ENCODE peak calls at places on chromosome 1, in ten cellular contexts. S is uterus, V is MM.1S, J is transverse colon, O is sigmoid colon, I is adrenal gland, L is psoas muscle, P is A549, C is colonic mucosa, Y is suprapubic skin. N is an unnamed sample. For H3K4me1, the result is how much of the 10 kb centered on the place peaks cover.

GRCh38 chr1:29851666-29852065 is 615.3 kb downstream of the PTPRU start:
- DNase-seq in S (no peak), V (no peak), J (no peak), O (no peak), I (no peak), L (no peak), P (peak), C (no peak), Y (no peak), N (no peak)

GRCh38 chr1:150061632-150062101 is 5.9 kb upstream of the VPS45 start:
- DNase-seq in S (no peak), V (no peak), J (no peak), O (peak), I (peak), L (no peak), P (peak), C (no peak), Y (no peak), N (no peak)

GRCh38 chr1:86515597-86515996 is 31.3 kb upstream of the CLCA4 start:
- DNase-seq in S (no peak), V (peak), J (peak), O (no peak), I (no peak), L (no peak), P (peak), C (no peak), Y (no peak), N (no peak)

GRCh38 chr1:213603087-213603486 is 384.7 kb upstream of the PROX1 start:
- DNase-seq in S (no peak), V (no peak), J (no peak), O (no peak), I (no peak), L (no peak), P (no peak), C (no peak), Y (no peak), N (no peak)

GRCh38 chr1:14852301-14852700 is 253.8 kb downstream of the KAZN start:
- DNase-seq in S (no peak), V (no peak), J (no peak), O (no peak), I (no peak), L (no peak), P (no peak), C (no peak), Y (no peak), N (no peak)

GRCh38 chr1:234915923-234916675 is 212.5 kb downstream of the TOMM20 start:
- DNase-seq in S (peak), V (no peak), J (no peak), O (peak), I (no peak), L (peak), P (no peak), C (no peak), Y (peak), N (no peak)

GRCh38 chr1:29590583-29591555 is 354.5 kb downstream of the PTPRU start:
- DNase-seq in S (no peak), V (no peak), J (no peak), O (no peak), I (no peak), L (no peak), P (no peak), C (no peak), Y (no peak), N (no peak)

GRCh38 chr1:180177931-180178330 is 23.3 kb downstream of the QSOX1 start:
- DNase-seq in S (no peak), V (no peak), J (no peak), O (no peak), I (no peak), L (no peak), P (no peak), C (no peak), Y (peak), N (no peak)

GRCh38 chr1:213759359-213760181 is 228.2 kb upstream of the PROX1 start:
- DNase-seq in S (no peak), V (no peak), J (peak), O (no peak), I (no peak), L (no peak), P (no peak), C (peak), Y (no peak), N (no peak)

GRCh38 chr1:200693327-200693726 is 23.6 kb upstream of the DDX59 start:
- DNase-seq in S (no peak), V (no peak), J (no peak), O (no peak), I (no peak), L (no peak), P (peak), C (no peak), Y (no peak), N (no peak)

GRCh38 chr1:179251675-179252074 is 22.2 kb upstream of the ABL2 start:
- DNase-seq in S (no peak), V (no peak), J (no peak), O (no peak), I (no peak), L (no peak), P (peak), C (no peak), Y (no peak), N (no peak)

GRCh38 chr1:77996734-77997133 is 8.0 kb upstream of the DNAJB4 start:
- DNase-seq in S (no peak), V (no peak), J (no peak), O (no peak), I (no peak), L (no peak), P (no peak), C (no peak), Y (no peak), N (no peak)

GRCh38 chr1:30519201-30519763 is 204.1 kb downstream of the MATN1 start:
- DNase-seq in S (no peak), V (no peak), J (no peak), O (no peak), I (no peak), L (no peak), P (no peak), C (no peak), Y (no peak), N (no peak)

GRCh38 chr1:974293-974640 is 7.6 kb downstream of the PERM1 start:
- DNase-seq in S (no peak), V (no peak), J (no peak), O (no peak), I (no peak), L (no peak), P (no peak), C (no peak), Y (no peak), N (no peak)

GRCh38 chr1:66919828-66920227 is 4.8 kb downstream of the DNAI4 start:
- DNase-seq in S (no peak), V (no peak), J (peak), O (no peak), I (no peak), L (no peak), P (no peak), C (peak), Y (no peak), N (no peak)

GRCh38 chr1:185477638-185478216 is 160.7 kb upstream of the IVNS1ABP start:
- DNase-seq in S (no peak), V (no peak), J (peak), O (no peak), I (no peak), L (no peak), P (no peak), C (peak), Y (no peak), N (no peak)

GRCh38 chr1:18854331-18855025 is 5.0 kb downstream of the TAS1R2 start:
- DNase-seq in S (no peak), V (no peak), J (no peak), O (no peak), I (no peak), L (no peak), P (no peak), C (no peak), Y (no peak), N (no peak)

GRCh38 chr1:201066986-201067385 is 43.5 kb upstream of the KIF21B start:
- DNase-seq in S (no peak), V (no peak), J (no peak), O (no peak), I (no peak), L (no peak), P (no peak), C (no peak), Y (no peak), N (no peak)

GRCh38 chr1:230273141-230273710 is 152.9 kb downstream of the PGBD5 start:
- DNase-seq in S (peak), V (no peak), J (no peak), O (no peak), I (no peak), L (no peak), P (no peak), C (no peak), Y (peak), N (no peak)

GRCh38 chr1:88983791-88984552 is 8.5 kb downstream of the KYAT3 start:
- DNase-seq in S (no peak), V (peak), J (no peak), O (no peak), I (no peak), L (no peak), P (peak), C (no peak), Y (no peak), N (no peak)

GRCh38 chr1:116825400-116825734 is 71.1 kb downstream of the CD2 start:
- DNase-seq in S (peak), V (no peak), J (peak), O (no peak), I (no peak), L (no peak), P (no peak), C (peak), Y (no peak), N (no peak)

GRCh38 chr1:95584315-95584714 is 350.3 kb downstream of the RWDD3 start:
- DNase-seq in S (no peak), V (no peak), J (no peak), O (no peak), I (no peak), L (no peak), P (no peak), C (no peak), Y (no peak), N (no peak)

GRCh38 chr1:215022723-215023122 is 59.8 kb upstream of the KCNK2 start:
- DNase-seq in S (no peak), V (no peak), J (no peak), O (no peak), I (no peak), L (no peak), P (no peak), C (no peak), Y (no peak), N (no peak)

GRCh38 chr1:53127546-53127945 is 14.9 kb downstream of the SLC1A7 start:
- DNase-seq in S (no peak), V (no peak), J (peak), O (peak), I (no peak), L (no peak), P (no peak), C (no peak), Y (peak), N (no peak)

GRCh38 chr1:179087665-179088064 is 5.8 kb downstream of the TOR3A start:
- DNase-seq in S (no peak), V (no peak), J (peak), O (no peak), I (no peak), L (no peak), P (no peak), C (no peak), Y (no peak), N (no peak)

GRCh38 chr1:6209661-6210605 is 4.0 kb downstream of the RNF207 start:
- DNase-seq in S (no peak), V (no peak), J (no peak), O (no peak), I (no peak), L (no peak), P (no peak), C (peak), Y (no peak), N (no peak)

GRCh38 chr1:151166506-151166956 is 587 bp downstream of the SCNM1 start:
- DNase-seq in S (no peak), V (peak), J (no peak), O (peak), I (no peak), L (no peak), P (peak), C (no peak), Y (no peak), N (no peak)

GRCh38 chr1:6625579-6626149 is 996 bp downstream of the THAP3 start:
- DNase-seq in S (no peak), V (peak), J (peak), O (peak), I (no peak), L (no peak), P (peak), C (peak), Y (no peak), N (no peak)

GRCh38 chr1:209029737-209030136 is 553.8 kb upstream of the CAMK1G start:
- DNase-seq in S (no peak), V (no peak), J (no peak), O (no peak), I (no peak), L (no peak), P (no peak), C (no peak), Y (no peak), N (no peak)

GRCh38 chr1:29569971-29570634 is 333.8 kb downstream of the PTPRU start:
- DNase-seq in S (no peak), V (no peak), J (no peak), O (no peak), I (no peak), L (peak), P (peak), C (no peak), Y (no peak), N (no peak)

GRCh38 chr1:203557958-203558760 is 64.2 kb downstream of the OPTC start:
- DNase-seq in S (peak), V (no peak), J (peak), O (peak), I (peak), L (peak), P (peak), C (no peak), Y (peak), N (peak)

GRCh38 chr1:113928950-113929749 is at the start of gene HIPK1:
- DNase-seq in S (peak), V (peak), J (peak), O (peak), I (peak), L (peak), P (peak), C (peak), Y (peak), N (peak)

GRCh38 chr1:86708923-86709322 is 4.5 kb downstream of the SH3GLB1 start:
- DNase-seq in S (no peak), V (no peak), J (no peak), O (no peak), I (no peak), L (no peak), P (no peak), C (no peak), Y (no peak), N (no peak)

GRCh38 chr1:165883056-165883455 is 55.6 kb downstream of the UCK2 start:
- DNase-seq in S (no peak), V (no peak), J (no peak), O (no peak), I (no peak), L (no peak), P (no peak), C (no peak), Y (no peak), N (no peak)

DNA sequence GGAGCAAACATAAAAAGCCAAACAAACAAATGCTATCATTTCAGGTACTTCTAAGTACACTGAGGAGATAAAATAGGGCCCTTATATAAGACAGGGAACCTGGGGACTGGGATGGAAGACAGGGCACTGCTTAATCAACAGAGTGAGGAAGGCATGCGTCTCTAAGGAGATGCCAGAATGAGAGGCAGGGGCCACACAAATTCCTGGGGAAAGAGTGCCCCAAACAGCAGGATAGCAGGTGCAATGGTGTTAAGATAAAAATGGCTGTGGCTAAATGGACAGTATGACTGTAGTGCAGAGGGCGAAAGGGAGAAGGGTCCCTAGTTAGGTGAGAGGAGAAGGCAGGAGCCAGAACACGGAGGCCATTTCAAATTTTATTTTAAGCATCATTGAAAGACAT is 113.9 kb downstream of the ZBTB18 start:
- DNase-seq in S (no peak), V (no peak), J (no peak), O (no peak), I (no peak), L (no peak), P (no peak), C (no peak), Y (no peak), N (no peak)
- H3K4me1 ChIP-seq in S (under half), V (under half), J (under half), O (under half), I (under half), L (under half), P (under half), C (under half), Y (under half), N (under half)

GRCh38 chr1:28538286-28538685 is 14.6 kb upstream of the TRNAU1AP start:
- DNase-seq in S (no peak), V (no peak), J (no peak), O (no peak), I (no peak), L (no peak), P (no peak), C (no peak), Y (no peak), N (no peak)
- TF ChIP-seq CTCF in S (no peak), V (no peak), J (no peak), O (no peak), I (no peak), L (no peak), P (no peak), C (no peak), Y (no peak), N (no peak)

DNA sequence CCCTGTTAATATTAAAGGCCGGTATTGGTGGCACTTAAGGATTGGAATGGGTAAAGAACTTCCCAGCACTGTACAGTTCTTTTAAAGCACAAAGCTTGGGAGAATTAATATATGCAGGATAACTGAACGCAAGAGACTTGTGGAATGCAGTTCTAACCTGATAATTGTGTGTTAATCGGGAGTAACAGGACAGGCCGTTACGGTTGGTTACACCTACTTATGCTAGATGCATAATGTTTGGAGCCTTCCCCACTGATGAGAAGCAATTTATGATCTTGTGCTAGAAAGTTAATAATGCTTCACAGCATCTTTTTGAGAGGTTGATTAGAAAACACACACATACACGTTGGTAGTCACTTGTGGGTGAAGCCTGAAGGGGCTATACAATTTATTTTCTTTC is 7.0 kb downstream of the CHTOP start:
- DNase-seq in S (no peak), V (no peak), J (no peak), O (no peak), I (no peak), L (no peak), P (no peak), C (no peak), Y (no peak), N (no peak)
- H3K4me1 ChIP-seq in S (under half), V (under half), J (under half), O (under half), I (under half), L (half or more), P (under half), C (under half), Y (under half), N (under half)

GRCh38 chr1:223261914-223262313 is 102.1 kb downstream of the SUSD4 start:
- DNase-seq in S (no peak), V (no peak), J (no peak), O (no peak), I (no peak), L (no peak), P (no peak), C (no peak), Y (no peak), N (peak)
- TF ChIP-seq CTCF in S (no peak), V (no peak), J (no peak), O (no peak), I (no peak), L (no peak), P (no peak), C (no peak), Y (no peak), N (no peak)

DNA sequence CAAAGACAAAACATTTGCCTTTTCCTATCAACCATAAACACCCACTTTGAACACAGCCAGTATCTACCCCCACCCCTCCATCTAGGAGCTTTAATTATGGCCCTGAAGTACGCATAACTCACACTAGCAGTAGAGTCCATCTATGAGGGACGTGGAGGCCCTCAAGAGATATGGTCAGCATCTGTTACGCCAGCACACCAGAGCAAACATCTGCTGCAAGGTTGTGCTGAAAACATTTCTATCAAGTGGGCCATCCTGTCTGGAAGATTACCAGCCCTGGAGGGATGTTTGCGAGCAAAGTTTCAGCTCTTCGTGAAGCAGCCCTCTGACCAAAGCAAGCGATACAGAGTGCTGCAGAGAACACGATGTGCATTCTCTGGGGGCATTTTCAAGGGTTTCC is 74.6 kb downstream of the SLC45A1 start:
- DNase-seq in S (no peak), V (no peak), J (no peak), O (no peak), I (peak), L (no peak), P (no peak), C (no peak), Y (no peak), N (no peak)
- H3K4me1 ChIP-seq in S (under half), V (under half), J (under half), O (under half), I (under half), L (half or more), P (under half), C (under half), Y (under half), N (under half)

GRCh38 chr1:91885716-91886506 is at the start of gene TGFBR3:
- DNase-seq in S (peak), V (peak), J (peak), O (peak), I (peak), L (peak), P (peak), C (peak), Y (peak), N (peak)
- TF ChIP-seq CTCF in S (peak), V (peak), J (peak), O (no peak), I (peak), L (peak), P (no peak), C (peak), Y (peak), N (no peak)

GRCh38 chr1:40058453-40059291 is 18.1 kb downstream of the CAP1 start:
- DNase-seq in S (no peak), V (no peak), J (no peak), O (no peak), I (no peak), L (no peak), P (no peak), C (no peak), Y (no peak), N (no peak)

GRCh38 chr1:40058097-40058452 is 17.5 kb downstream of the CAP1 start:
- DNase-seq in S (no peak), V (no peak), J (no peak), O (no peak), I (no peak), L (no peak), P (no peak), C (no peak), Y (no peak), N (no peak)

GRCh38 chr1:40059292-40059959 is 18.9 kb downstream of the CAP1 start:
- DNase-seq in S (no peak), V (peak), J (peak), O (no peak), I (no peak), L (no peak), P (peak), C (no peak), Y (no peak), N (no peak)

GRCh38 chr1:40057310-40058030 is 16.9 kb downstream of the CAP1 start:
- DNase-seq in S (no peak), V (no peak), J (no peak), O (no peak), I (no peak), L (no peak), P (no peak), C (no peak), Y (no peak), N (no peak)

GRCh38 chr1:40056519-40057309 is 16.2 kb downstream of the CAP1 start:
- DNase-seq in S (no peak), V (no peak), J (no peak), O (no peak), I (no peak), L (no peak), P (no peak), C (no peak), Y (no peak), N (no peak)
- H3K4me1 ChIP-seq in S (under half), V (half or more), J (under half), O (under half), I (under half), L (half or more), P (under half), C (under half), Y (under half), N (under half)

DNA sequence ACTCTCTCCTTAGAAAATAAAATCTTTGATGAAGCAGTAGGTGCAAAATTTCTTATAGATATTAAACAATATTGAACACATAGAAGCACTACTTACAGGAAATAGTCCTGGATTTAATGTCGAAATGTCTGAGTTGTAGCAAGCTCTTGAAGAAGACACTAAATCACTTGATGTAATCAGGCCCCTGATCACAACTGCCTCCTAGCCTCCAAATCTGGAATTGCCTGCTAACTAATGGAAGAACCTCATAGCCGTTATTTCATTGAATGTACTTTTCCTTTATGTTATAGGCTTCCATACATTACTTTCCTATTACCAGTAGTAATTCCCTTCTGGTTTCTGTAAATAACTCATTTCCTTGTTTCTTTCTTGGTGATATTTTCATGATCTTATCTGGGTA is 675.7 kb upstream of the CHRM3 start:
- DNase-seq in S (no peak), V (no peak), J (no peak), O (no peak), I (no peak), L (no peak), P (peak), C (no peak), Y (no peak), N (no peak)
- TF ChIP-seq CTCF in S (no peak), V (peak), J (no peak), O (no peak), I (no peak), L (no peak), P (no peak), C (no peak), Y (no peak), N (no peak)

GRCh38 chr1:39130297-39130696 is 74.2 kb upstream of the MACF1 start:
- DNase-seq in S (no peak), V (no peak), J (no peak), O (no peak), I (no peak), L (no peak), P (peak), C (no peak), Y (no peak), N (no peak)
- H3K4me1 ChIP-seq in S (under half), V (under half), J (under half), O (under half), I (under half), L (half or more), P (half or more), C (under half), Y (half or more), N (under half)